ENCODE peak calls at places on chromosomes 5 and 9, in four cellular contexts. Y is HepG2, V is A549, P is K562. S is an unnamed sample.

GRCh38 chr5:143807401-143807800 is 4.6 kb upstream of the HMHB1 start:
- DNase-seq in Y (no peak), V (no peak), P (no peak), S (no peak)

GRCh38 chr5:112189328-112189840 is 229.7 kb downstream of the EPB41L4A start:
- DNase-seq in V (no peak), P (no peak), Y (no peak), S (no peak)

GRCh38 chr9:34985311-34985899 is 4.1 kb upstream of the DNAJB5 start:
- DNase-seq in P (peak), V (peak), Y (peak), S (peak)

GRCh38 chr9:133534346-133535284 is at the start of gene ADAMTSL2:
- DNase-seq in V (no peak), Y (peak), P (peak), S (peak)

GRCh38 chr5:168324864-168325615 is 33.6 kb downstream of the WWC1 start:
- DNase-seq in Y (peak), V (peak), P (no peak), S (no peak)

GRCh38 chr9:21141427-21141882 is at the start of gene IFNW1:
- DNase-seq in V (peak), Y (no peak), P (no peak), S (no peak)

GRCh38 chr5:127068771-127069330 is 4.5 kb downstream of the C5orf63 start:
- DNase-seq in V (no peak), P (no peak), Y (no peak), S (peak)

GRCh38 chr9:131387394-131387793 is 6.5 kb upstream of the PRRC2B start:
- DNase-seq in V (no peak), Y (no peak), P (no peak), S (no peak)

GRCh38 chr9:92035146-92035545 is 80.1 kb downstream of the SPTLC1 start:
- DNase-seq in P (no peak), Y (no peak), V (no peak), S (peak)

GRCh38 chr9:70868044-70868443 is 253.4 kb downstream of the TRPM3 start:
- DNase-seq in V (no peak), P (no peak), Y (no peak), S (no peak)

GRCh38 chr9:121672213-121672612 is 20.8 kb downstream of the DAB2IP start:
- DNase-seq in Y (no peak), P (peak), V (peak), S (peak)

GRCh38 chr5:120139039-120139438 is 325.1 kb upstream of the PRR16 start:
- DNase-seq in P (no peak), V (peak), Y (peak), S (peak)

GRCh38 chr9:105415344-105415980 is 32.4 kb upstream of the FSD1L start:
- DNase-seq in V (peak), Y (peak), P (peak), S (peak)

GRCh38 chr5:11904270-11904906 is at the start of gene CTNND2:
- DNase-seq in Y (no peak), V (peak), P (no peak), S (no peak)

GRCh38 chr9:100455470-100455869 is 17.5 kb upstream of the TMEFF1 start:
- DNase-seq in V (no peak), Y (no peak), P (no peak), S (peak)

GRCh38 chr5:36300181-36300926 is 1.3 kb downstream of the RANBP3L start:
- DNase-seq in V (no peak), P (no peak), Y (no peak), S (peak)

GRCh38 chr5:143610946-143611345 is 201.0 kb upstream of the HMHB1 start:
- DNase-seq in P (no peak), Y (no peak), V (no peak), S (no peak)

GRCh38 chr9:37968228-37968672 is 64.3 kb upstream of the SLC25A51 start:
- DNase-seq in V (peak), P (peak), Y (peak), S (peak)

GRCh38 chr9:36486933-36487481 is 85.7 kb upstream of the MELK start:
- DNase-seq in V (peak), Y (peak), P (peak), S (no peak)

GRCh38 chr5:130278136-130278535 is 373.9 kb downstream of the CHSY3 start:
- DNase-seq in P (no peak), Y (no peak), V (no peak), S (no peak)

GRCh38 chr9:135076876-135077430 is 10.5 kb upstream of the OLFM1 start:
- DNase-seq in Y (no peak), V (no peak), P (no peak), S (no peak)

GRCh38 chr5:28903643-28904042 is 1865.3 kb upstream of the CDH9 start:
- DNase-seq in V (no peak), P (no peak), Y (no peak), S (no peak)

GRCh38 chr9:13264788-13265187 is 14.7 kb downstream of the MPDZ start:
- DNase-seq in Y (no peak), V (no peak), P (no peak), S (no peak)

GRCh38 chr5:151005975-151006576 is 14.3 kb upstream of the GPX3 start:
- DNase-seq in P (no peak), Y (no peak), V (no peak), S (peak)

GRCh38 chr9:7266911-7267555 is 509.3 kb downstream of the KDM4C start:
- DNase-seq in V (no peak), P (no peak), Y (no peak), S (no peak)

GRCh38 chr5:124634820-124635323 is 111.6 kb downstream of the ZNF608 start:
- DNase-seq in P (no peak), Y (no peak), V (no peak), S (peak)

GRCh38 chr9:88218721-88219120 is 80.4 kb upstream of the SPATA31C2 start:
- DNase-seq in Y (no peak), V (no peak), P (no peak), S (peak)

GRCh38 chr9:120289990-120290925 is 289.7 kb downstream of the CDK5RAP2 start:
- DNase-seq in P (no peak), V (no peak), Y (no peak), S (no peak)

GRCh38 chr5:516338-516925 is 7.8 kb downstream of the SLC9A3 start:
- DNase-seq in V (no peak), P (no peak), Y (no peak), S (no peak)

GRCh38 chr5:66139313-66139712 is 4.8 kb upstream of the SREK1 start:
- DNase-seq in V (no peak), P (no peak), Y (no peak), S (no peak)

GRCh38 chr5:111511174-111512025 is 935 bp downstream of the STARD4 start:
- DNase-seq in Y (no peak), P (no peak), V (no peak), S (peak)

GRCh38 chr5:74326571-74327338 is 313.8 kb downstream of the ENC1 start:
- DNase-seq in P (no peak), V (peak), Y (peak), S (peak)

GRCh38 chr9:10700266-10700665 is 87.5 kb upstream of the PTPRD start:
- DNase-seq in P (no peak), Y (no peak), V (no peak), S (no peak)

GRCh38 chr5:96675882-96676281 is 13.7 kb downstream of the CAST start:
- DNase-seq in Y (no peak), V (no peak), P (no peak), S (no peak)

GRCh38 chr5:59360130-59360555 is 533.4 kb downstream of the PDE4D start:
- DNase-seq in P (no peak), Y (no peak), V (peak), S (no peak)

GRCh38 chr5:87361536-87362213 is 51.1 kb downstream of the CCNH start:
- DNase-seq in V (no peak), P (no peak), Y (no peak), S (no peak)

GRCh38 chr5:59485629-59486439 is 407.7 kb downstream of the PDE4D start:
- DNase-seq in V (peak), P (no peak), Y (no peak), S (no peak)

GRCh38 chr9:98714833-98715232 is 6.1 kb upstream of the GABBR2 start:
- DNase-seq in Y (no peak), P (no peak), V (no peak), S (no peak)

GRCh38 chr9:98719055-98719454 is 10.3 kb upstream of the GABBR2 start:
- DNase-seq in V (no peak), Y (no peak), P (no peak), S (no peak)

GRCh38 chr9:98724810-98725530 is 16.2 kb upstream of the GABBR2 start:
- DNase-seq in P (no peak), Y (no peak), V (no peak), S (no peak)

GRCh38 chr9:98721643-98722042 is 12.9 kb upstream of the GABBR2 start:
- DNase-seq in P (no peak), Y (no peak), V (no peak), S (no peak)

GRCh38 chr9:98720402-98720801 is 11.7 kb upstream of the GABBR2 start:
- DNase-seq in P (no peak), Y (no peak), V (no peak), S (no peak)
- TF ChIP-seq MAZ in P (no peak), Y (no peak), V (no peak), S (no peak)

GRCh38 chr5:1744393-1745189 is 55.0 kb downstream of the MRPL36 start:
- DNase-seq in V (no peak), Y (no peak), P (no peak), S (no peak)

GRCh38 chr5:1745806-1746370 is 53.7 kb downstream of the MRPL36 start:
- DNase-seq in P (no peak), V (no peak), Y (no peak), S (no peak)

GRCh38 chr5:1746371-1747078 is 53.1 kb downstream of the MRPL36 start:
- DNase-seq in P (peak), Y (no peak), V (no peak), S (no peak)

GRCh38 chr5:1743769-1744085 is 55.9 kb downstream of the MRPL36 start:
- DNase-seq in Y (no peak), P (no peak), V (no peak), S (no peak)

GRCh38 chr5:1745190-1745805 is 54.3 kb downstream of the MRPL36 start:
- DNase-seq in P (no peak), V (no peak), Y (no peak), S (no peak)
- TF ChIP-seq MAFK in P (no peak), V (no peak), Y (no peak), S (no peak)

GRCh38 chr9:76751011-76751410 is 13.2 kb upstream of the PCA3 start:
- DNase-seq in V (no peak), P (no peak), Y (no peak), S (no peak)
- TF ChIP-seq MAZ in V (no peak), P (no peak), Y (no peak), S (no peak)

GRCh38 chr5:18792145-18792544 is 1157.9 kb downstream of the TAF11L14 start:
- DNase-seq in V (peak), P (no peak), Y (peak), S (no peak)
- TF ChIP-seq MAFK in V (peak), P (peak), Y (peak), S (peak)

DNA sequence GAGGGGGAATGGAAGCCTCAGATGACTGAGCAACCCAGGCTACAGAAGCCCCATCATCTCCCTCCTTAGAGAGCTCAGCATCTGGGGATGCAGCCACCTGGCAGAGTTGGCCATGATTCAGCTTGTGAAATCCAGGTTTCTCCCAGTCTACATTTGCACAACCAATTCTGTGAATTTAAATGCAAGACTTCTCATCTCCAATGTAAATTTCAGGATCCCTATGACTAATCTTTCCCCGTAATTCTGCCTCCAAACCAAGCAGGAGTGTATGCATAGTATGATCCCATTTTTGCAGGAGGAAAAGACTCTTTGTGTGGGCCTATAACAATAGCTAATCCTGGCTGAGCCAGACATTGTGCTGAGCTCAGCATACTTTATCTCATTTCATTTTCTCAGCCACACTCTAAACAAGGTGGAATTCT is 59.6 kb upstream of the IL17B start:
- DNase-seq in Y (no peak), V (no peak), P (no peak), S (peak)
- TF ChIP-seq MAZ in Y (no peak), V (no peak), P (no peak), S (no peak)

GRCh38 chr9:16364347-16364746 is 506.1 kb downstream of the BNC2 start:
- DNase-seq in Y (no peak), V (no peak), P (no peak), S (no peak)
- TF ChIP-seq MAFK in Y (no peak), V (no peak), P (no peak), S (no peak)

GRCh38 chr9:27338527-27338903 is 41.6 kb upstream of the EQTN start:
- DNase-seq in Y (no peak), V (no peak), P (no peak), S (no peak)

GRCh38 chr9:27339661-27340295 is 42.8 kb upstream of the EQTN start:
- DNase-seq in Y (no peak), V (no peak), P (no peak), S (no peak)

GRCh38 chr9:27337833-27338526 is 41.0 kb upstream of the EQTN start:
- DNase-seq in V (no peak), P (no peak), Y (no peak), S (no peak)

GRCh38 chr9:27341545-27342294 is 44.8 kb upstream of the EQTN start:
- DNase-seq in P (no peak), V (no peak), Y (no peak), S (no peak)

GRCh38 chr9:27340876-27341540 is 44.1 kb upstream of the EQTN start:
- DNase-seq in V (no peak), P (no peak), Y (no peak), S (no peak)
- TF ChIP-seq MAZ in V (no peak), P (no peak), Y (no peak), S (no peak)

DNA sequence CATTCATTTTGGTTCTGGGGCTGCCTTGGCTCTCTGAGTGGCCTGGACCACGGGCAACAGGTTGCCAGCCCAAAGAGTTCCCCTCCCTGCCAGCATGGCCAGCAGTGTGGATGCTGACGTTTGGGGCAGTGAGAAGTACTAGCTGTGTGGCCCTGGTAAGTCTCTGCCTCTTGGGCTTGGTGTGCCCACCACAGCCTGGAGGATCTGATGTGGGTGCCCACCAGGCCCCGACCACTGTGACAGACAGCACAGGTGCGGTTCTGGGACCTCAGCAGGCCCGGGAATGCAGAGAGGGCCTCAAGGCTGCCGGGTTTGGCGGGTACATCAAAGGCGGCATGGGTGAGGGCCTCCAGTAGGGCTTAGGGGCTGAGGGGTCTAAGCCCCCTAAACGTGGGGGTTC is 33.6 kb upstream of the PITX1 start:
- DNase-seq in Y (no peak), P (no peak), V (no peak), S (no peak)
- TF ChIP-seq MAFK in Y (no peak), P (no peak), V (no peak), S (no peak)

GRCh38 chr9:78189461-78189860 is 46.4 kb upstream of the CEP78 start:
- DNase-seq in V (no peak), Y (no peak), P (no peak), S (no peak)

GRCh38 chr9:78191931-78192330 is 43.9 kb upstream of the CEP78 start:
- DNase-seq in Y (no peak), V (no peak), P (no peak), S (no peak)

GRCh38 chr9:78188594-78188993 is 47.3 kb upstream of the CEP78 start:
- DNase-seq in P (no peak), V (no peak), Y (no peak), S (no peak)

GRCh38 chr9:78187763-78188495 is 47.9 kb upstream of the CEP78 start:
- DNase-seq in P (no peak), V (no peak), Y (no peak), S (no peak)
- TF ChIP-seq MAZ in P (no peak), V (no peak), Y (no peak), S (no peak)

S was measured in IMR-90.